ENCODE peak calls at places on chromosome 21, in four cellular contexts. Z is stimulated activated CD4-positive, alpha-beta T cell treated with anti-CD3 and anti-CD28 coated beads, Interleukin-15, amount 100 ng/mL, for 24 hours; E is bronchial epithelial cell; Q is NB4. H is an unnamed sample.

GRCh38 chr21:42062543-42063022 is 8.5 kb upstream of the UMODL1 start:
- DNase-seq in E (no peak), Q (peak), Z (peak), H (no peak)

GRCh38 chr21:45365608-45366241 is 39.2 kb upstream of the COL18A1 start:
- DNase-seq in E (no peak), Z (no peak), Q (no peak), H (no peak)

GRCh38 chr21:41170442-41170841 is 2.5 kb downstream of the BACE2 start:
- DNase-seq in Q (peak), E (peak), Z (peak), H (no peak)

GRCh38 chr21:28627691-28628090 is 365.0 kb downstream of the LTN1 start:
- DNase-seq in Q (peak), E (no peak), Z (no peak), H (no peak)

GRCh38 chr21:33070921-33071877 is 1.3 kb downstream of the OLIG1 start:
- DNase-seq in E (no peak), Z (peak), Q (peak), H (peak)

GRCh38 chr21:33033094-33033951 is 7.6 kb downstream of the OLIG2 start:
- DNase-seq in Z (no peak), Q (no peak), E (no peak), H (no peak)

GRCh38 chr21:46392921-46393320 is 65.8 kb upstream of the DIP2A start:
- DNase-seq in Z (no peak), Q (no peak), E (no peak), H (no peak)

GRCh38 chr21:39020751-39021474 is 162.3 kb downstream of the PSMG1 start:
- DNase-seq in Q (peak), E (peak), Z (no peak), H (peak)

GRCh38 chr21:33654412-33654811 is 12.1 kb downstream of the ITSN1 start:
- DNase-seq in Z (no peak), E (no peak), Q (no peak), H (no peak)

GRCh38 chr21:31731112-31731801 is 661 bp downstream of the SCAF4 start:
- DNase-seq in Z (peak), E (no peak), Q (peak), H (no peak)

GRCh38 chr21:18951291-18952038 is 547.9 kb upstream of the TMPRSS15 start:
- DNase-seq in Z (peak), E (no peak), Q (peak), H (peak)

H was measured in foreskin keratinocyte.